ENCODE peak calls at places on chromosomes 6 and 20, in eight cellular contexts. Z, K, G, P, V, L, O and J are unnamed samples.

GRCh38 chr6:129753422-129753821 is 43.4 kb upstream of the ARHGAP18 start:
- DNase-seq in Z (peak), K (peak), G (no peak), P (no peak), V (no peak), L (no peak), O (no peak), J (no peak)

GRCh38 chr6:108286366-108286765 is 8.5 kb upstream of the AFG1L start:
- DNase-seq in Z (no peak), K (no peak), G (no peak), P (no peak), V (no peak), L (no peak), O (no peak), J (no peak)

GRCh38 chr6:166435574-166435973 is 52.8 kb upstream of the MPC1 start:
- DNase-seq in Z (peak), K (no peak), G (no peak), P (no peak), V (no peak), L (no peak), O (peak), J (no peak)

GRCh38 chr20:57332105-57333089 is 2.8 kb downstream of the SPO11 start:
- DNase-seq in Z (no peak), K (no peak), G (no peak), P (no peak), V (no peak), L (no peak), O (no peak), J (no peak)

GRCh38 chr6:114523508-114523907 is 180.7 kb upstream of the HS3ST5 start:
- DNase-seq in Z (no peak), K (no peak), G (no peak), P (no peak), V (no peak), L (no peak), O (no peak), J (no peak)

GRCh38 chr6:19851273-19852089 is 14.3 kb downstream of the ID4 start:
- DNase-seq in Z (peak), K (peak), G (peak), P (peak), V (no peak), L (peak), O (peak), J (peak)

GRCh38 chr20:14334306-14334930 is 3.0 kb downstream of the FLRT3 start:
- DNase-seq in Z (peak), K (no peak), G (peak), P (peak), V (peak), L (peak), O (no peak), J (no peak)

GRCh38 chr20:58086763-58087566 is 141.5 kb downstream of the ANKRD60 start:
- DNase-seq in Z (peak), K (peak), G (peak), P (peak), V (no peak), L (peak), O (peak), J (peak)

GRCh38 chr20:46483879-46484278 is 29.5 kb downstream of the ZNF334 start:
- DNase-seq in Z (no peak), K (no peak), G (no peak), P (no peak), V (no peak), L (no peak), O (no peak), J (no peak)

GRCh38 chr6:89034586-89035251 is 45.8 kb upstream of the PNRC1 start:
- DNase-seq in Z (peak), K (no peak), G (no peak), P (no peak), V (peak), L (peak), O (peak), J (no peak)

GRCh38 chr20:44762466-44763140 is 16.9 kb downstream of the KCNK15 start:
- DNase-seq in Z (no peak), K (no peak), G (no peak), P (no peak), V (no peak), L (peak), O (peak), J (no peak)

GRCh38 chr6:3912366-3913076 is 63.3 kb downstream of the FAM50B start:
- DNase-seq in Z (no peak), K (no peak), G (no peak), P (no peak), V (no peak), L (no peak), O (no peak), J (no peak)

GRCh38 chr20:46572181-46572580 is 21.7 kb upstream of the OCSTAMP start:
- DNase-seq in Z (no peak), K (no peak), G (no peak), P (no peak), V (peak), L (no peak), O (peak), J (no peak)

GRCh38 chr6:121305957-121306607 is 28.2 kb downstream of the TBC1D32 start:
- DNase-seq in Z (peak), K (peak), G (no peak), P (no peak), V (no peak), L (peak), O (no peak), J (peak)

GRCh38 chr6:63649847-63650265 is 14.3 kb downstream of the PHF3 start:
- DNase-seq in Z (no peak), K (no peak), G (no peak), P (no peak), V (no peak), L (no peak), O (no peak), J (no peak)

GRCh38 chr6:41059569-41059968 is 6.6 kb downstream of the APOBEC2 start:
- DNase-seq in Z (no peak), K (peak), G (no peak), P (no peak), V (no peak), L (no peak), O (no peak), J (no peak)

GRCh38 chr20:23534801-23535593 is 33.3 kb downstream of the CST9L start:
- DNase-seq in Z (no peak), K (no peak), G (no peak), P (no peak), V (no peak), L (no peak), O (no peak), J (no peak)

GRCh38 chr20:39164642-39165041 is 202.5 kb downstream of the DHX35 start:
- DNase-seq in Z (no peak), K (no peak), G (no peak), P (no peak), V (no peak), L (no peak), O (peak), J (no peak)

GRCh38 chr6:55886185-55886836 is 10.9 kb upstream of the BMP5 start:
- DNase-seq in Z (peak), K (peak), G (no peak), P (no peak), V (no peak), L (peak), O (no peak), J (no peak)

GRCh38 chr6:16206595-16207037 is 31.8 kb upstream of the GMPR start:
- DNase-seq in Z (peak), K (peak), G (peak), P (peak), V (peak), L (peak), O (peak), J (peak)

GRCh38 chr20:36575066-36575743 is 1.8 kb downstream of the TGIF2 start:
- DNase-seq in Z (peak), K (peak), G (peak), P (peak), V (peak), L (peak), O (peak), J (peak)

GRCh38 chr6:7720346-7720745 is 5.6 kb upstream of the BMP6 start:
- DNase-seq in Z (no peak), K (no peak), G (no peak), P (no peak), V (no peak), L (no peak), O (no peak), J (no peak)

GRCh38 chr6:7719364-7719763 is 6.5 kb upstream of the BMP6 start:
- DNase-seq in Z (peak), K (no peak), G (no peak), P (no peak), V (no peak), L (no peak), O (no peak), J (no peak)

GRCh38 chr6:7723554-7723953 is 2.3 kb upstream of the BMP6 start:
- DNase-seq in Z (peak), K (no peak), G (no peak), P (no peak), V (no peak), L (no peak), O (no peak), J (no peak)

GRCh38 chr6:7723041-7723447 is 2.9 kb upstream of the BMP6 start:
- DNase-seq in Z (peak), K (peak), G (peak), P (peak), V (peak), L (peak), O (peak), J (peak)

GRCh38 chr6:7721654-7722053 is 4.2 kb upstream of the BMP6 start:
- DNase-seq in Z (peak), K (no peak), G (no peak), P (no peak), V (no peak), L (no peak), O (no peak), J (peak)
- TF ChIP-seq CTCF in Z (peak), K (peak), G (peak), P (peak), V (no peak), L (no peak), O (peak), J (peak)

GRCh38 chr6:6033858-6034257 is 27.1 kb upstream of the NRN1 start:
- DNase-seq in Z (no peak), K (no peak), G (no peak), P (no peak), V (no peak), L (no peak), O (no peak), J (no peak)
- TF ChIP-seq CTCF in Z (no peak), K (no peak), G (no peak), P (no peak), V (no peak), L (no peak), O (no peak), J (no peak)

DNA sequence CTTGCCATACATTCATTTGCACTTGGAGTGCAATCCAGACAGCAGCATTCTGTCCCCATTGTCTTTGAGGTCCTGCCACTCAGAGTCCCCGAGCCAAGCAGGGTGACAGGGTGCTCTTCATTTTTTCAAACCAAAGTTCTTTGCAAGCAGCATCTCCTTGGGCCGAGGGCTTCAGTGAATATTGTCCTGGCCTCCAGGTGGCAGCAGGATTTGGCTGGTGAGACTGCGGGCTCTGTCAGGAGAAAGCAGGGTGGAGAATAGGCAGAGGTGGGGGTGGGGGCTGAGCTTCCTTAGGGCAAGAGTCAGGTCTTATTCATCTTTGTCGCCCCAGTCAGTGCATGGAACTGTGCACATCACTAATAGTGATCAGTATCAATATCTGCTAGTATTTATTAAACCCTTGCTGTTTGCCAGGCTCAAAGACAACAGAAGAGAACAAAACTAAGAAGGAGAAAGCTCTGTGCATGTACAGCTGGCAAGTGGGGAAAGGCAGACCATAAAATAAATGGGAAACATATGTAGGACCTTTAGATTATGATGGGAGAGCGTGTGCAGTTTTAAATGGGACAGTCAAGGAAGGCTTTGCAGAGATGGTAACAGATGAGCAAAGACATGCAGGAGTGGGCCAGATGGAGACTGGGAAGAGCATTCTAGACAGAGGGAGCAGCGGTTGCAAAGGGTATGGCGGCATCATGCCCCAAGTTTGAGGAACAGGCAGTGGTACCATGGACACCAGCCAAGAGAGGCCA is 260.2 kb downstream of the NRN1 start:
- DNase-seq in Z (peak), K (no peak), G (no peak), P (peak), V (no peak), L (peak), O (no peak), J (no peak)
- TF ChIP-seq CTCF in Z (peak), K (peak), G (no peak), P (no peak), V (no peak), L (peak), O (no peak), J (no peak)

GRCh38 chr6:134438825-134439224 is 120.9 kb upstream of the SGK1 start:
- DNase-seq in Z (no peak), K (no peak), G (no peak), P (no peak), V (no peak), L (peak), O (no peak), J (no peak)

GRCh38 chr6:134436281-134436815 is 118.4 kb upstream of the SGK1 start:
- DNase-seq in Z (peak), K (peak), G (no peak), P (no peak), V (peak), L (no peak), O (peak), J (peak)

GRCh38 chr6:134435814-134436280 is 117.9 kb upstream of the SGK1 start:
- DNase-seq in Z (no peak), K (no peak), G (no peak), P (no peak), V (no peak), L (no peak), O (no peak), J (no peak)

GRCh38 chr6:134436950-134437349 is 119.0 kb upstream of the SGK1 start:
- DNase-seq in Z (peak), K (no peak), G (no peak), P (no peak), V (no peak), L (no peak), O (no peak), J (no peak)

DNA sequence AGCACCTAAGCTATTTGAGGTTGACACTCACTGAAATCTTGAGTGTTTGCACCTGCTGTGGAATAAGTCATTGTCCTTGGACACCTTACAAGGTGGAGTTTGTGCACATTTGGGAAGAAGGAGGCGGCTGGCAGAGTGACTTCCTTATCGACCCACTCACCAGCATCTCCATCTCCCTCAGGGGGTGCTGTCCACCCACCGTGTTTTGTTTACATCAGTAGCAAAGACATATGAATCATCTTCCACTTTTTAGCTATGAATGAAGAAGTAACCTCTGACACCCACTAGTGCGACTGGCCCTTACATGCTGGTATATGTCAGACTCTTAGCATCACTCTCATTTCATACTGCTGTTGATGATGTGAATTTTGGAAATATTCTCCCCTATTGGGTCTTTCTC is 119.5 kb upstream of the SGK1 start:
- DNase-seq in Z (peak), K (peak), G (no peak), P (no peak), V (no peak), L (no peak), O (no peak), J (peak)
- TF ChIP-seq CTCF in Z (peak), K (peak), G (no peak), P (no peak), V (no peak), L (no peak), O (no peak), J (no peak)

GRCh38 chr6:106556368-106556960 is 72.8 kb downstream of the RTN4IP1 start:
- DNase-seq in Z (peak), K (peak), G (no peak), P (no peak), V (no peak), L (no peak), O (no peak), J (no peak)
- TF ChIP-seq CTCF in Z (peak), K (peak), G (peak), P (no peak), V (no peak), L (peak), O (peak), J (peak)